ENCODE peak calls at places on chromosomes 3 and 15, in ten cellular contexts. H is tibial artery; M is AG09309; E is GM12864; L is AG10803; B is cardiac fibroblast; F is fibroblast of the aortic adventitia; G is MM.1S; U is stomach; S is CD8-positive, alpha-beta T cell. Y is an unnamed sample.

GRCh38 chr3:197942956-197943556 is 6.9 kb upstream of the RPL35A start:
- DNase-seq in F (peak), M (no peak), L (peak), B (peak), G (peak), U (no peak), S (no peak), E (no peak), H (no peak), Y (peak)

GRCh38 chr15:67915374-67916050 is 75.7 kb upstream of the RNU6-1 start:
- DNase-seq in E (no peak), M (no peak), B (peak), H (peak), U (peak), L (no peak), F (peak), G (no peak), S (no peak), Y (no peak)

GRCh38 chr3:129399145-129399894 is 29.1 kb downstream of the EFCAB12 start:
- DNase-seq in U (peak), H (peak), L (peak), G (peak), M (peak), B (peak), S (peak), E (peak), F (peak), Y (peak)

GRCh38 chr3:188000361-188000861 is 153.5 kb upstream of the LPP start:
- DNase-seq in H (no peak), G (no peak), B (no peak), S (no peak), F (no peak), M (no peak), U (peak), L (no peak), E (no peak), Y (no peak)

GRCh38 chr15:96947296-96947695 is 616.8 kb downstream of the NR2F2 start:
- DNase-seq in S (no peak), B (no peak), F (no peak), H (no peak), U (no peak), L (no peak), M (no peak), G (no peak), E (no peak), Y (no peak)

GRCh38 chr15:31206386-31207174 is 105.1 kb upstream of the TRPM1 start:
- DNase-seq in F (no peak), L (no peak), G (no peak), U (no peak), B (peak), M (no peak), H (no peak), E (no peak), S (no peak), Y (no peak)

GRCh38 chr3:149473314-149473990 is 1.0 kb upstream of the TM4SF4 start:
- DNase-seq in F (peak), B (peak), S (no peak), E (no peak), U (peak), M (peak), H (peak), L (peak), G (no peak), Y (peak)

GRCh38 chr3:76024640-76025039 is 239.3 kb upstream of the ZNF717 start:
- DNase-seq in B (peak), E (no peak), H (no peak), U (no peak), F (no peak), S (no peak), L (peak), G (peak), M (no peak), Y (peak)

GRCh38 chr3:124826703-124827102 is 60.5 kb downstream of the ITGB5 start:
- DNase-seq in E (no peak), L (peak), H (no peak), G (no peak), B (peak), F (peak), U (no peak), S (no peak), M (peak), Y (peak)

GRCh38 chr15:48861813-48862431 is 16.0 kb upstream of the EID1 start:
- DNase-seq in E (peak), U (no peak), S (peak), H (no peak), M (peak), L (peak), B (peak), F (peak), G (peak), Y (peak)

GRCh38 chr3:128408693-128409620 is 57.7 kb downstream of the DNAJB8 start:
- DNase-seq in S (no peak), L (no peak), B (no peak), F (no peak), U (no peak), H (no peak), E (no peak), M (no peak), G (no peak), Y (no peak)

GRCh38 chr3:132629928-132630327 is 29.7 kb downstream of the ACAD11 start:
- DNase-seq in E (no peak), H (no peak), F (peak), L (peak), M (peak), B (peak), U (no peak), G (no peak), S (no peak), Y (peak)

GRCh38 chr3:113186566-113186965 is 24.8 kb upstream of the BOC start:
- DNase-seq in U (no peak), L (no peak), F (no peak), S (no peak), B (no peak), H (no peak), E (no peak), M (no peak), G (no peak), Y (no peak)

GRCh38 chr3:127565711-127566110 is 24.8 kb downstream of the TPRA1 start:
- DNase-seq in M (no peak), B (no peak), F (no peak), E (no peak), U (no peak), S (no peak), L (no peak), G (no peak), H (no peak), Y (no peak)

GRCh38 chr3:186640473-186640818 is 247 bp downstream of the FETUB start:
- DNase-seq in F (peak), B (peak), M (no peak), H (no peak), S (no peak), E (no peak), L (no peak), G (no peak), U (no peak), Y (peak)

GRCh38 chr3:115692887-115693524 is 69.7 kb downstream of the GAP43 start:
- DNase-seq in M (no peak), E (peak), S (peak), F (peak), B (peak), L (peak), G (peak), H (peak), U (peak), Y (peak)

GRCh38 chr3:48403533-48404439 is 26.1 kb downstream of the PLXNB1 start:
- DNase-seq in B (no peak), F (no peak), M (no peak), H (peak), G (no peak), E (no peak), S (peak), U (peak), L (no peak), Y (no peak)

GRCh38 chr3:86733257-86733656 is 257.7 kb downstream of the VGLL3 start:
- DNase-seq in G (no peak), E (no peak), B (no peak), S (no peak), U (no peak), L (no peak), H (no peak), M (no peak), F (no peak), Y (no peak)

GRCh38 chr15:40955141-40955903 is 2.1 kb downstream of the CHAC1 start:
- DNase-seq in S (no peak), G (no peak), F (no peak), B (no peak), M (no peak), H (no peak), E (no peak), L (no peak), U (no peak), Y (no peak)

GRCh38 chr15:38781196-38781595 is 216.6 kb upstream of the RASGRP1 start:
- DNase-seq in G (no peak), F (no peak), E (no peak), H (no peak), L (peak), S (no peak), B (no peak), M (peak), U (no peak), Y (peak)

GRCh38 chr15:100569406-100569805 is 32.6 kb downstream of the LINS1 start:
- DNase-seq in M (no peak), U (no peak), S (no peak), G (no peak), E (no peak), F (no peak), L (no peak), B (no peak), H (no peak), Y (no peak)

GRCh38 chr3:168671091-168671490 is 575.4 kb upstream of the GOLIM4 start:
- DNase-seq in E (no peak), M (no peak), B (no peak), S (no peak), H (no peak), U (no peak), L (no peak), G (no peak), F (no peak), Y (no peak)

GRCh38 chr3:138046955-138047354 is 37.0 kb downstream of the CLDN18 start:
- DNase-seq in M (no peak), G (no peak), U (no peak), H (no peak), L (no peak), B (no peak), F (no peak), E (no peak), S (no peak), Y (peak)

GRCh38 chr15:61983087-61983486 is 77.2 kb downstream of the VPS13C start:
- DNase-seq in U (no peak), S (no peak), M (no peak), E (no peak), L (no peak), H (no peak), G (no peak), B (no peak), F (no peak), Y (no peak)

GRCh38 chr3:192062186-192062585 is 601.2 kb downstream of the PYDC2 start:
- DNase-seq in G (no peak), M (no peak), E (no peak), S (no peak), H (no peak), U (no peak), B (no peak), L (no peak), F (no peak), Y (peak)

GRCh38 chr3:151864423-151865101 is 8.9 kb upstream of the SUCNR1 start:
- DNase-seq in G (no peak), B (peak), U (no peak), S (no peak), M (peak), E (no peak), F (peak), H (no peak), L (peak), Y (peak)

GRCh38 chr3:154188846-154189245 is 67.7 kb downstream of the ARHGEF26 start:
- DNase-seq in E (no peak), F (peak), M (no peak), L (no peak), U (no peak), B (peak), S (no peak), H (no peak), G (no peak), Y (no peak)

GRCh38 chr3:40701016-40701588 is 176.3 kb downstream of the ZNF621 start:
- DNase-seq in F (no peak), U (no peak), E (no peak), S (no peak), L (no peak), M (no peak), B (no peak), H (no peak), G (no peak), Y (no peak)

GRCh38 chr15:85408270-85408746 is 27.9 kb downstream of the AKAP13 start:
- DNase-seq in G (peak), U (no peak), H (no peak), F (no peak), E (peak), B (no peak), M (no peak), L (no peak), S (no peak), Y (no peak)

GRCh38 chr15:63466378-63467192 is 37.8 kb upstream of the USP3 start:
- DNase-seq in B (peak), G (peak), H (no peak), U (no peak), M (no peak), F (peak), L (peak), E (peak), S (peak), Y (peak)

GRCh38 chr15:85742186-85742751 is 52.5 kb downstream of the KLHL25 start:
- DNase-seq in H (no peak), U (no peak), G (no peak), F (peak), E (no peak), B (peak), M (no peak), L (peak), S (no peak), Y (peak)

GRCh38 chr3:99883138-99883461 is 65.4 kb downstream of the CMSS1 start:
- DNase-seq in M (no peak), F (no peak), H (no peak), B (no peak), U (no peak), E (no peak), G (no peak), S (no peak), L (no peak), Y (no peak)

GRCh38 chr3:99883693-99884092 is 66.0 kb downstream of the CMSS1 start:
- DNase-seq in B (no peak), E (no peak), G (no peak), H (no peak), M (no peak), U (no peak), S (no peak), F (no peak), L (no peak), Y (no peak)

GRCh38 chr3:99879275-99879674 is 61.6 kb downstream of the CMSS1 start:
- DNase-seq in F (no peak), G (no peak), B (no peak), H (no peak), S (no peak), E (no peak), M (no peak), U (no peak), L (no peak), Y (no peak)

GRCh38 chr3:99882436-99883137 is 64.9 kb downstream of the CMSS1 start:
- DNase-seq in G (no peak), H (no peak), L (no peak), B (no peak), M (no peak), U (no peak), F (no peak), S (no peak), E (no peak), Y (no peak)

DNA sequence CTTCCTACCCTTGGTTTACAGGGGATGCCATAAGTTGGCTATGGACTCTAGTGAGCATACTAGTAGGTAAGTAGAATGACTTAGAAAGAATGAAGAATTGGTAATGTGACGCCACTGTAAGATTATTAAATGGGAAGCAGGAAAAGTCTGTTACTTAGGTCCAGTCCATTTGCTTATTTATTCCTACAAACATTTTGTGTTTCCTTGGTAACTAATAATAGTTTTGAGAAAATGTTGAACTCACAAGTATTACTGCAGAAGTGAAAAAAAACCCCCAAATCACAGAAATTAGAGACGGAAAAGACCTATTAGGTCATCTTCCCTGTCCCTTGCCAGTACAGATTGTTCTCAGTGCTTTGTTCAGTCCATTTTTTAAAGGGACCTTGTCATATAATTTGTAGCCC is 63.5 kb downstream of the CMSS1 start:
- DNase-seq in S (no peak), L (no peak), U (no peak), E (no peak), H (no peak), M (no peak), G (no peak), F (no peak), B (peak), Y (peak)
- H3K4me3 ChIP-seq in S (no peak), L (no peak), U (no peak), E (no peak), H (no peak), M (no peak), G (no peak), F (no peak), B (no peak), Y (no peak)

GRCh38 chr3:14861451-14862302 is 42.9 kb downstream of the FGD5 start:
- DNase-seq in B (no peak), M (no peak), L (no peak), G (no peak), E (no peak), U (no peak), F (no peak), S (no peak), H (peak), Y (no peak)

GRCh38 chr3:14861031-14861430 is 42.3 kb downstream of the FGD5 start:
- DNase-seq in E (no peak), L (no peak), F (no peak), U (no peak), B (peak), G (no peak), H (no peak), S (no peak), M (no peak), Y (no peak)

GRCh38 chr3:14853280-14853956 is 34.7 kb downstream of the FGD5 start:
- DNase-seq in S (no peak), F (no peak), E (no peak), H (peak), U (no peak), M (no peak), L (no peak), B (no peak), G (no peak), Y (no peak)

GRCh38 chr3:14858105-14858504 is 39.3 kb downstream of the FGD5 start:
- DNase-seq in B (no peak), M (no peak), F (no peak), L (no peak), S (no peak), U (no peak), G (no peak), E (no peak), H (peak), Y (no peak)

GRCh38 chr3:14857506-14857905 is 38.7 kb downstream of the FGD5 start:
- DNase-seq in B (no peak), G (no peak), M (no peak), S (no peak), L (no peak), E (no peak), F (no peak), U (no peak), H (no peak), Y (no peak)
- TF ChIP-seq CTCF in B (no peak), G (no peak), M (no peak), S (no peak), L (no peak), E (no peak), F (no peak), U (no peak), H (no peak), Y (no peak)

GRCh38 chr3:12286504-12286903 is 2.4 kb upstream of the PPARG start:
- DNase-seq in S (no peak), E (no peak), B (no peak), U (no peak), G (no peak), F (no peak), L (no peak), H (no peak), M (no peak), Y (no peak)

GRCh38 chr3:12288466-12289129 is at the start of gene PPARG:
- DNase-seq in F (no peak), U (peak), L (no peak), M (no peak), E (no peak), H (no peak), S (no peak), G (no peak), B (peak), Y (peak)

GRCh38 chr3:12287727-12288465 is 974 bp upstream of the PPARG start:
- DNase-seq in L (no peak), F (peak), B (peak), G (no peak), E (no peak), H (peak), U (peak), S (no peak), M (no peak), Y (no peak)

GRCh38 chr3:12285003-12285555 is 3.8 kb upstream of the PPARG start:
- DNase-seq in M (no peak), E (no peak), H (no peak), B (no peak), U (no peak), G (no peak), S (no peak), L (no peak), F (no peak), Y (no peak)

DNA sequence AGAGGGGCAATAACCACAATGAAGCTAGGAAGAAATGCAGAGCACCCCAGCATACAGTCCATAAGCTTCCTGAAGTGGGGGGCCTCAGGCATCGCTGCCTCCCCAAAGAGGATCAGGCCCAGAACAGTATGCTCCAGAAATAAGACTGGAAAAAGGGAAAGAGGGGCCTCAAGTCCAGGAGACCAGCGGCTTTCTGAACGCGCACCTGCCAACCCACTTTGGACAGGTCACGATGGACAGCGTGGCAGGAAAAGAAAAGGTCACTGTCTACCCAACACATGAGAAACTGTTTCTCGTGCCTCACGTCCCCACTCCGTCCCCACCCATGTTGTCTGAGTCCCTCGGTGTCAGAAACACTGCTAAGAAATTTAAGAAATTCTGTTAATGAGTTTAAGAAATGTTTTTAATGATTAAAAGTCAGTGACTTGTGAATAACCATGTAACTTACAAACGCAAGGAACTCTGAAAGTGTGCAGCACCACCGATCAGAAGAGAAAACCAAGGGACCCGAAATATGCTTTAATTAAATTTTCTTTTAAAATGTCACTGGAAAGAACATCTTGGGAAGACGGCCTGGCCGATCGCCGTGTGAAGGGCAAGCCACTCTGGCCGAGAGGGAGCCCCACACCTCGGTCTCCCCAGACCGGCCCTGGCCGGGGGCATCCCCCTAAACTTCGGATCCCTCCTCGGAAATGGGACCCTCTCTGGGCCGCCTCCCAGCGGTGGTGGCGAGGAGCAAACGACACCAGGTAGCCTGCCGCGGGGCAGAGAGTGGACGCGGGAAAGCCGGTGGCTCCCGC is 1.7 kb upstream of the PPARG start:
- DNase-seq in U (peak), G (no peak), S (no peak), E (no peak), B (peak), L (no peak), M (no peak), F (peak), H (no peak), Y (no peak)
- H3K4me3 ChIP-seq in U (peak), G (peak), S (no peak), E (no peak), B (peak), L (peak), M (peak), F (peak), H (peak), Y (peak)

GRCh38 chr3:194638991-194639605 is 5.9 kb upstream of the TMEM44 start:
- DNase-seq in H (no peak), E (no peak), M (no peak), F (no peak), B (no peak), L (no peak), S (no peak), G (no peak), U (no peak), Y (no peak)

GRCh38 chr3:194637066-194637465 is 3.8 kb upstream of the TMEM44 start:
- DNase-seq in U (no peak), G (no peak), B (no peak), M (no peak), H (no peak), S (no peak), E (no peak), L (no peak), F (peak), Y (no peak)

GRCh38 chr3:194637541-194638400 is 4.6 kb upstream of the TMEM44 start:
- DNase-seq in U (no peak), M (no peak), H (no peak), G (no peak), S (no peak), F (no peak), L (no peak), E (no peak), B (no peak), Y (no peak)

GRCh38 chr3:194642769-194643168 is 9.6 kb upstream of the TMEM44 start:
- DNase-seq in G (no peak), L (no peak), H (no peak), S (no peak), U (no peak), B (no peak), M (no peak), F (no peak), E (no peak), Y (no peak)

DNA sequence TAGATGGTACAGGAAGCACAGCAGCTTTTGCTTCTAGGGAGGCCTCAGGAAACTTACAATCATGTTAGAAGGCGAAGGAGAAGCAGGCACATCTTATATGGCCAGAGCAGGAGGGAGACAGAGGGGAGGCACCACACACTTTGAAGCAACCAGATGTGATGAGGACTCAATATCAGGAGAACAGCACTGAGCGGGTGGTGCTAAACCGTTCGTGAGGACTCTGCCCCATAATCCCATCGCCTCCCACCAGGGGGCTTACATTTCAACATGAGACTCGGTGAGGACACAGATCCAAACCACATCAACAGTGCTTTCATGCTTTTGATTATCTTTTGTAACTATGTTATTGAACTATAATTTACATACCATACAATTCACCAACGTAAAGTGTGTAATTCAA is 7.6 kb upstream of the TMEM44 start:
- DNase-seq in L (no peak), B (peak), S (peak), U (no peak), G (no peak), E (no peak), F (peak), M (no peak), H (no peak), Y (peak)
- TF ChIP-seq CTCF in L (peak), B (peak), S (peak), U (no peak), G (peak), E (peak), F (peak), M (no peak), H (no peak), Y (peak)